ENCODE peak calls at places on chromosomes 2 and 18, in eight cellular contexts. Q is SK-N-SH, I is prostate gland, A is thoracic aorta, V is sigmoid colon, B is cardiac muscle cell, N is heart left ventricle, M is hepatocyte. C is an unnamed sample.

GRCh38 chr2:213227458-213227857 is 56.8 kb upstream of the SPAG16 start:
- DNase-seq in Q (no peak), I (no peak), A (no peak), V (no peak), B (no peak), N (no peak), M (no peak), C (no peak)

GRCh38 chr2:1976725-1977416 is 232.6 kb upstream of the PXDN start:
- DNase-seq in Q (no peak), I (no peak), A (no peak), V (peak; percentile 30), B (no peak), N (no peak), M (no peak), C (no peak)

GRCh38 chr18:58005036-58005435 is 39.0 kb upstream of the NEDD4L start:
- DNase-seq in Q (no peak), I (no peak), A (no peak), V (no peak), B (no peak), N (no peak), M (no peak), C (no peak)

GRCh38 chr2:131040661-131041401 is 52.4 kb downstream of the FAM168B start:
- DNase-seq in Q (no peak), I (no peak), A (no peak), V (peak; percentile 57), B (peak; percentile 36), N (no peak), M (peak; percentile 2), C (no peak)

GRCh38 chr2:130241041-130241707 is 42.9 kb upstream of the TUBA3E start:
- DNase-seq in Q (no peak), I (no peak), A (no peak), V (no peak), B (no peak), N (no peak), M (peak; percentile 70), C (no peak)

GRCh38 chr2:134460583-134460998 is 206.7 kb downstream of the MGAT5 start:
- DNase-seq in Q (peak; percentile 76), I (peak; percentile 24), A (no peak), V (no peak), B (peak; percentile 81), N (peak; percentile 67), M (peak; percentile 81), C (peak; percentile 42)

GRCh38 chr2:44769349-44770005 is 172.0 kb upstream of the SIX3 start:
- DNase-seq in Q (peak; percentile 56), I (no peak), A (no peak), V (no peak), B (no peak), N (no peak), M (no peak), C (no peak)

GRCh38 chr2:127776122-127776780 is 34.7 kb downstream of the WDR33 start:
- DNase-seq in Q (no peak), I (no peak), A (no peak), V (no peak), B (no peak), N (no peak), M (no peak), C (no peak)

GRCh38 chr2:223230352-223230751 is 178.4 kb downstream of the KCNE4 start:
- DNase-seq in Q (no peak), I (peak; percentile 80), A (no peak), V (no peak), B (no peak), N (no peak), M (no peak), C (no peak)

GRCh38 chr2:45191096-45191863 is 182.0 kb upstream of the SIX2 start:
- DNase-seq in Q (peak; percentile 81), I (no peak), A (no peak), V (no peak), B (no peak), N (no peak), M (no peak), C (no peak)

DNA sequence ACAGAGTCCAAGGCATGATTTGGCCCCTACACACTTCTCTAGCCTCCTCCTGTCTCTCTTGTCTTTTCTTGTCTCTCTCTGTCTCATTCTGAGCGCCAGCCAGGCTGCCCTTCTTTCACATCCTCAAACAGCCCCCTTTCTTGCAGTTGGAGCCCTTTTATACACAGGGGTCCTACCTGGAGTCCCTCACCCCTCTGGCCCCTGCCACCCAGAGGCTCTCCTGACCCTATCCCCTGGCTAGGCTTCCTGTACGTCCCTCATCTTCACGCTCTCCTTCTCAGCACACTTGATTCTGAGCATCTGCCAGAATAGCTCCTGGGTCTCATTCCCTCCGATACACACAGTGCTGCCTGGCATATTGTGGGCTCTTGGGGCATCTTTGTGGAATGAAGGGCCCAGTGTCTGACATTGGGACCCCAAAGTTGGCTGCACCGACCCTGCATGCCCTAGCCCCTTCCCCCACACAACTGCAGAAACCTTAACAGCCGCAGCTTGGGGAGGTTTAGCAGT is 261.9 kb downstream of the DYSF start:
- DNase-seq in Q (no peak), I (no peak), A (no peak), V (peak; percentile 52), B (no peak), N (no peak), M (no peak), C (no peak)
- H3K4me1 ChIP-seq in Q (no peaks in the 10 kb centered on the region), I (no peaks in the 10 kb centered on the region), A (peaks cover 63% of the 10 kb centered on the region), V (no peaks in the 10 kb centered on the region), B (peaks cover 64% of the 10 kb centered on the region), N (peaks cover 72% of the 10 kb centered on the region), M (no peaks in the 10 kb centered on the region), C (peaks cover 15% of the 10 kb centered on the region)

GRCh38 chr2:97928591-97928990 is 67.2 kb downstream of the TMEM131 start:
- DNase-seq in Q (no peak), I (no peak), A (no peak), V (no peak), B (no peak), N (no peak), M (no peak), C (no peak)

GRCh38 chr2:97931851-97932211 is 63.9 kb downstream of the TMEM131 start:
- DNase-seq in Q (no peak), I (no peak), A (no peak), V (no peak), B (no peak), N (no peak), M (no peak), C (no peak)

GRCh38 chr2:97932975-97933662 is 62.6 kb downstream of the TMEM131 start:
- DNase-seq in Q (no peak), I (no peak), A (no peak), V (no peak), B (no peak), N (no peak), M (no peak), C (no peak)

GRCh38 chr2:97926936-97927335 is 68.8 kb downstream of the TMEM131 start:
- DNase-seq in Q (no peak), I (no peak), A (no peak), V (no peak), B (no peak), N (no peak), M (no peak), C (no peak)

GRCh38 chr2:97931118-97931850 is 64.5 kb downstream of the TMEM131 start:
- DNase-seq in Q (no peak), I (no peak), A (no peak), V (no peak), B (no peak), N (no peak), M (no peak), C (no peak)
- H3K4me1 ChIP-seq in Q (peaks cover 3% of the 10 kb centered on the region), I (no peaks in the 10 kb centered on the region), A (peaks cover 30% of the 10 kb centered on the region), V (no peaks in the 10 kb centered on the region), B (peaks cover 50% of the 10 kb centered on the region), N (peaks cover 48% of the 10 kb centered on the region), M (peaks cover 41% of the 10 kb centered on the region), C (peaks cover 5% of the 10 kb centered on the region)

DNA sequence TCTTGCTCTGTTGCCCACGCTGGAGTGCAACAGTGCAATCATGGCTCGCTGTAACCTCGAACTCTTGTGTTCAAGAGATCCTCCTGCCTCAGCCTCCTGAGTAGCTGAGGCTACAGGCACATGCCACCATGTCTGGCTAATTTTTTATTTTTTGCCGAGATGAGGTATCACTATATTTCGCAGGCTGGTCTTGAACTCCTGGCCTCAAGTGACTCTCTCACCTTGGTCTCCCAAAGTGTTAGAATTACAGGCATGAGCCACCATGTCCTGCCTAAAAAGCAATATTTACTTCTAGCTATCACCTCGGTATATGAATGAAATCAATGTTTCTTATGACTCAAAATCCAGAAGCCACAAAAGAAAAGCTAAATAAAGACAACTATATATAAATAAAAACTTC is 2.2 kb downstream of the BUB1 start:
- DNase-seq in Q (no peak), I (no peak), A (no peak), V (no peak), B (no peak), N (no peak), M (no peak), C (no peak)
- H3K4me1 ChIP-seq in Q (peaks cover 16% of the 10 kb centered on the region), I (peaks cover 5% of the 10 kb centered on the region), A (peaks cover 2% of the 10 kb centered on the region), V (no peaks in the 10 kb centered on the region), B (peaks cover 37% of the 10 kb centered on the region), N (peaks cover 9% of the 10 kb centered on the region), M (peaks cover 10% of the 10 kb centered on the region), C (no peaks in the 10 kb centered on the region)

GRCh38 chr2:215419113-215419512 is 16.8 kb downstream of the FN1 start:
- DNase-seq in Q (no peak), I (no peak), A (no peak), V (no peak), B (no peak), N (no peak), M (no peak), C (no peak)
- H3K4me1 ChIP-seq in Q (peaks cover 34% of the 10 kb centered on the region), I (no peaks in the 10 kb centered on the region), A (peaks cover 30% of the 10 kb centered on the region), V (peaks cover 2% of the 10 kb centered on the region), B (peaks cover 23% of the 10 kb centered on the region), N (peaks cover 10% of the 10 kb centered on the region), M (peaks cover 72% of the 10 kb centered on the region), C (no peaks in the 10 kb centered on the region)

DNA sequence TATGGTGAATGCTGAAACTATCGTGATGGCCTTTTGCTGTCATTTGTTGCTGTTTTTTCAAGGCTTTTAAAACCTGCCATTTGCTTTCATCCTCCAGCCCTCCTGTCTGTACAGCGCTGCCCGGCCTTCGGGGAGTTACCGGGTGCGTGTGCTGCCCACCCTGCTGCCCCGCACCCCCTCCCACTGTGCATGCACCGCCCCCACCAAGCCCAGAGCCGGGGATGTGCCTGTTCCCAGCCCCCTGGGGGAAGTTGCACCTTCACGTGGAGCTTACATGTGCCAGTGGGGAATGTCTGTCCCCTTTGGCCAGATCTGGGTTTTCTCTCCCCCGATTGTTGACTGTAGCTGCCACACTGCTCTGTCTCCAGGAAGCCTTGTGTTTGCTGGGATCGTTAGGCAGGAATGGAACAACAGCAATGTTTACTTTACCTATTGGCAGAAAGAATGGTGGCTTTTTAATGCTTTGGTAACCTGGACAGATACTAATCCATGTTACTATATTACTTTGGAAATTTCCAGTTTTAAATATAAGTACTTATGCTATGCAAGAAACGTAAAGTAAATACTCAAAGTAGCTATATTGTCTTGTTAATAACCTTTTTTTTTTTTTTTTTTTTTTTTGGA is 64.8 kb upstream of the RBM44 start:
- DNase-seq in Q (peak; percentile 86), I (peak; percentile 76), A (no peak), V (peak; percentile 81), B (peak; percentile 23), N (no peak), M (no peak), C (no peak)
- H3K4me1 ChIP-seq in Q (peaks cover 18% of the 10 kb centered on the region), I (peaks cover 44% of the 10 kb centered on the region), A (peaks cover 29% of the 10 kb centered on the region), V (no peaks in the 10 kb centered on the region), B (peaks cover 32% of the 10 kb centered on the region), N (peaks cover 82% of the 10 kb centered on the region), M (peaks cover 37% of the 10 kb centered on the region), C (peaks cover 19% of the 10 kb centered on the region)